ENCODE peak calls at places on chromosomes 13 and 19, in seven cellular contexts. K, A, F, G, Z, B and V are unnamed samples.

GRCh38 chr13:102907016-102907756 is 61.4 kb downstream of the ERCC5 start:
- DNase-seq in K (no peak), A (no peak), F (no peak), G (no peak), Z (no peak), B (no peak), V (no peak)

GRCh38 chr13:43363156-43363918 is 340.0 kb downstream of the DNAJC15 start:
- DNase-seq in K (no peak), A (no peak), F (no peak), G (no peak), Z (no peak), B (peak), V (no peak)

GRCh38 chr13:48110930-48111721 is 16.2 kb upstream of the MED4 start:
- DNase-seq in K (no peak), A (peak), F (no peak), G (no peak), Z (peak), B (no peak), V (no peak)

GRCh38 chr19:12052571-12053169 is at the start of gene ZNF878:
- DNase-seq in K (peak), A (peak), F (no peak), G (peak), Z (peak), B (peak), V (peak)

GRCh38 chr19:5567971-5568407 is 236 bp upstream of the TINCR start:
- DNase-seq in K (no peak), A (no peak), F (no peak), G (no peak), Z (no peak), B (no peak), V (no peak)

GRCh38 chr19:30739394-30739793 is 367.2 kb downstream of the ZNF536 start:
- DNase-seq in K (no peak), A (no peak), F (no peak), G (no peak), Z (peak), B (no peak), V (no peak)

GRCh38 chr19:19057317-19057716 is 6.5 kb upstream of the SLC25A42 start:
- DNase-seq in K (no peak), A (no peak), F (no peak), G (no peak), Z (no peak), B (no peak), V (no peak)

GRCh38 chr19:12766051-12766521 is 9.3 kb downstream of the HOOK2 start:
- DNase-seq in K (peak), A (peak), F (peak), G (peak), Z (peak), B (no peak), V (peak)

GRCh38 chr19:34319785-34320184 is 45.2 kb upstream of the GPI start:
- DNase-seq in K (no peak), A (no peak), F (no peak), G (no peak), Z (peak), B (no peak), V (no peak)

GRCh38 chr19:38216785-38217746 is 7.0 kb downstream of the DPF1 start:
- DNase-seq in K (no peak), A (no peak), F (no peak), G (no peak), Z (no peak), B (no peak), V (no peak)

GRCh38 chr13:113598481-113598880 is 13.9 kb downstream of the TFDP1 start:
- DNase-seq in K (no peak), A (no peak), F (no peak), G (peak), Z (no peak), B (no peak), V (peak)

GRCh38 chr19:40693150-40693788 is 2.8 kb upstream of the NUMBL start:
- DNase-seq in K (no peak), A (no peak), F (no peak), G (no peak), Z (no peak), B (no peak), V (no peak)

GRCh38 chr19:45391346-45391745 is 13.5 kb downstream of the PPP1R13L start:
- DNase-seq in K (peak), A (no peak), F (no peak), G (no peak), Z (no peak), B (peak), V (no peak)

GRCh38 chr13:27921961-27922910 is 2.4 kb downstream of the PDX1 start:
- DNase-seq in K (no peak), A (no peak), F (no peak), G (no peak), Z (no peak), B (no peak), V (no peak)

GRCh38 chr13:111974065-111974640 is 92.8 kb upstream of the SOX1 start:
- DNase-seq in K (no peak), A (no peak), F (no peak), G (no peak), Z (no peak), B (peak), V (no peak)

GRCh38 chr19:40592170-40592569 is 9.0 kb upstream of the LTBP4 start:
- DNase-seq in K (no peak), A (no peak), F (no peak), G (no peak), Z (no peak), B (peak), V (no peak)

GRCh38 chr19:31185261-31185660 is 164.0 kb downstream of the TSHZ3 start:
- DNase-seq in K (no peak), A (no peak), F (no peak), G (no peak), Z (no peak), B (no peak), V (no peak)

GRCh38 chr13:20370815-20371421 is 138.8 kb upstream of the GJB6 start:
- DNase-seq in K (no peak), A (no peak), F (no peak), G (no peak), Z (no peak), B (no peak), V (no peak)

GRCh38 chr13:110402301-110403069 is 95.4 kb downstream of the COL4A2 start:
- DNase-seq in K (no peak), A (no peak), F (no peak), G (no peak), Z (no peak), B (no peak), V (no peak)

GRCh38 chr19:4279530-4280422 is 710 bp downstream of the SHD start:
- DNase-seq in K (no peak), A (no peak), F (no peak), G (no peak), Z (no peak), B (no peak), V (no peak)

GRCh38 chr13:79541426-79542049 is 60.6 kb downstream of the NDFIP2 start:
- DNase-seq in K (peak), A (no peak), F (no peak), G (no peak), Z (peak), B (peak), V (no peak)

GRCh38 chr13:48268019-48268418 is 35.0 kb downstream of the ITM2B start:
- DNase-seq in K (no peak), A (no peak), F (no peak), G (no peak), Z (no peak), B (no peak), V (no peak)

GRCh38 chr19:55341191-55342043 is 1.7 kb downstream of the KMT5C start:
- DNase-seq in K (peak), A (peak), F (peak), G (peak), Z (peak), B (peak), V (no peak)

GRCh38 chr19:44430956-44431355 is 17.3 kb downstream of the ZNF229 start:
- DNase-seq in K (no peak), A (no peak), F (no peak), G (no peak), Z (no peak), B (no peak), V (no peak)

GRCh38 chr13:67740871-67741475 is 510.8 kb upstream of the PCDH9 start:
- DNase-seq in K (no peak), A (no peak), F (no peak), G (no peak), Z (no peak), B (peak), V (no peak)

GRCh38 chr13:95801825-95802224 is 124.9 kb downstream of the DNAJC3 start:
- DNase-seq in K (no peak), A (no peak), F (no peak), G (no peak), Z (no peak), B (no peak), V (no peak)

GRCh38 chr19:19176950-19177349 is 6.9 kb upstream of the MEF2B start:
- DNase-seq in K (no peak), A (no peak), F (no peak), G (no peak), Z (no peak), B (no peak), V (no peak)

GRCh38 chr13:105587786-105588185 is 947.7 kb downstream of the EFNB2 start:
- DNase-seq in K (no peak), A (no peak), F (no peak), G (no peak), Z (no peak), B (no peak), V (no peak)

GRCh38 chr13:30464496-30465351 is 1.0 kb downstream of the HMGB1 start:
- DNase-seq in K (peak), A (peak), F (peak), G (peak), Z (peak), B (peak), V (peak)

GRCh38 chr13:27965740-27966640 is 3.1 kb downstream of the CDX2 start:
- DNase-seq in K (peak), A (peak), F (no peak), G (no peak), Z (no peak), B (no peak), V (no peak)

GRCh38 chr13:75512253-75512652 is 25.4 kb downstream of the COMMD6 start:
- DNase-seq in K (no peak), A (no peak), F (no peak), G (no peak), Z (no peak), B (peak), V (no peak)

GRCh38 chr19:30269638-30270037 is 102.5 kb upstream of the ZNF536 start:
- DNase-seq in K (no peak), A (no peak), F (no peak), G (no peak), Z (no peak), B (no peak), V (no peak)

GRCh38 chr19:29326351-29326750 is 113.4 kb upstream of the UQCRFS1 start:
- DNase-seq in K (no peak), A (no peak), F (no peak), G (no peak), Z (no peak), B (no peak), V (no peak)

GRCh38 chr19:54684537-54684936 is 21.8 kb downstream of the LILRB4 start:
- DNase-seq in K (peak), A (no peak), F (no peak), G (no peak), Z (no peak), B (no peak), V (no peak)

GRCh38 chr13:63435668-63436275 is 2020.1 kb upstream of the PCDH20 start:
- DNase-seq in K (no peak), A (no peak), F (no peak), G (no peak), Z (no peak), B (peak), V (no peak)

GRCh38 chr19:45767410-45767880 is 1.6 kb downstream of the SIX5 start:
- DNase-seq in K (peak), A (peak), F (no peak), G (peak), Z (peak), B (peak), V (no peak)

GRCh38 chr13:29315847-29316246 is 279.6 kb downstream of the SLC7A1 start:
- DNase-seq in K (no peak), A (no peak), F (no peak), G (no peak), Z (no peak), B (no peak), V (no peak)

GRCh38 chr19:4909172-4909896 is at the start of gene UHRF1:
- DNase-seq in K (peak), A (peak), F (no peak), G (no peak), Z (no peak), B (no peak), V (no peak)

GRCh38 chr13:94707400-94708021 is 4.8 kb downstream of the SOX21 start:
- DNase-seq in K (no peak), A (no peak), F (no peak), G (no peak), Z (no peak), B (no peak), V (no peak)
- H3K4me3 ChIP-seq in K (no peak), A (no peak), F (no peak), G (no peak), Z (no peak), B (peak), V (peak)

GRCh38 chr13:97288486-97288900 is 66.4 kb downstream of the MBNL2 start:
- DNase-seq in K (no peak), A (no peak), F (no peak), G (no peak), Z (no peak), B (no peak), V (no peak)

GRCh38 chr13:97284558-97284957 is 62.4 kb downstream of the MBNL2 start:
- DNase-seq in K (no peak), A (no peak), F (no peak), G (no peak), Z (no peak), B (no peak), V (no peak)

GRCh38 chr13:97286317-97287046 is 64.3 kb downstream of the MBNL2 start:
- DNase-seq in K (no peak), A (no peak), F (no peak), G (no peak), Z (no peak), B (no peak), V (no peak)

GRCh38 chr13:97285221-97285955 is 63.3 kb downstream of the MBNL2 start:
- DNase-seq in K (no peak), A (no peak), F (no peak), G (no peak), Z (no peak), B (no peak), V (no peak)

DNA sequence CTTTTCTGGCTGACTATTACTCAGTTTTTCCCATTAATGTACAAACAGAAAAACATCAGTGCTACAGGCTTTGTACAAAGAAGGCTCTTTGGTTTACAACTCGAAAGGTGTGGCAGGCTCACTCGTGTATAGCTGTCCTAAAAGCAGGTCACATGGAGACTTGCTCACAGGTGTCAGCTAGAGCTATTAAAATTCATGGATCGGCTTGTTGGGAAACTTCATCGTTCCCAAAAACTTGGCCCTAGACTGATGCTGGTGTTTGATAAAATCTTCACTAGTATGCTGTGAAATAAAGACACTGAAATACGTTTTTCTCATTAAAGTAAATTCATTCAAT is 64.9 kb downstream of the MBNL2 start:
- DNase-seq in K (no peak), A (no peak), F (no peak), G (no peak), Z (no peak), B (no peak), V (no peak)
- H3K4me3 ChIP-seq in K (no peak), A (no peak), F (no peak), G (no peak), Z (no peak), B (no peak), V (no peak)

DNA sequence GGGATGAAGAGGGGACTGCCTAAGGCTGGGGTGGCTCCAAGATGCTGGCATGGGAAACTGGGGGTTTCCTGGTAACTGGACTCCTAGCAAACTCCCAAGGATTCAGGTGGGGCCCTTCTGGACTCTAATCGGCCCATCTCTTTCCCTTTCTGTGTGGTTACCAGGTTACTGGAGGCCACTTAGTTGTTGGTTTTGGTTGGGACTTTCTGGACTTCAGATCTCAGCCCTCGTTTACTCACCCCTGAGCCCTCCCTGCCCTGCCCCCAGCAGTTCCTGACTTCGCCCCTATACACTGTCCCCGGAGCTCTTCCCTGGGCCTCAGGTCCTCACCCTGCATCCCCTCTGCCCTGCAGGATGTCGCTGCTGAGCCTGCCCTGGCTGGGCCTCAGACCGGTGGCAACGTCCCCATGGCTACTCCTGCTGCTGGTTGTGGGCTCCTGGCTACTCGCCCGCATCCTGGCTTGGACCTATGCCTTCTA is 328 bp downstream of the CYP4F12 start:
- DNase-seq in K (no peak), A (no peak), F (no peak), G (no peak), Z (no peak), B (no peak), V (no peak)
- H3K4me3 ChIP-seq in K (no peak), A (no peak), F (no peak), G (no peak), Z (peak), B (no peak), V (no peak)

GRCh38 chr13:88461272-88462009 is 790.3 kb downstream of the SLITRK5 start:
- DNase-seq in K (no peak), A (no peak), F (no peak), G (no peak), Z (no peak), B (no peak), V (no peak)
- H3K4me3 ChIP-seq in K (no peak), A (no peak), F (no peak), G (no peak), Z (no peak), B (no peak), V (no peak)

GRCh38 chr19:7862413-7862951 is 11.7 kb downstream of the PRR36 start:
- DNase-seq in K (peak), A (peak), F (peak), G (peak), Z (no peak), B (peak), V (peak)
- H3K4me3 ChIP-seq in K (peak), A (no peak), F (no peak), G (peak), Z (no peak), B (no peak), V (peak)

GRCh38 chr19:409515-410242 is 732 bp upstream of the C2CD4C start:
- DNase-seq in K (no peak), A (no peak), F (no peak), G (peak), Z (no peak), B (peak), V (peak)

GRCh38 chr19:406999-407491 is 1.9 kb downstream of the C2CD4C start:
- DNase-seq in K (no peak), A (no peak), F (no peak), G (no peak), Z (no peak), B (no peak), V (peak)

GRCh38 chr19:407501-408440 is 1.2 kb downstream of the C2CD4C start:
- DNase-seq in K (no peak), A (no peak), F (no peak), G (peak), Z (no peak), B (no peak), V (peak)

GRCh38 chr19:409006-409514 is at the start of gene C2CD4C:
- DNase-seq in K (peak), A (no peak), F (no peak), G (peak), Z (no peak), B (peak), V (no peak)

DNA sequence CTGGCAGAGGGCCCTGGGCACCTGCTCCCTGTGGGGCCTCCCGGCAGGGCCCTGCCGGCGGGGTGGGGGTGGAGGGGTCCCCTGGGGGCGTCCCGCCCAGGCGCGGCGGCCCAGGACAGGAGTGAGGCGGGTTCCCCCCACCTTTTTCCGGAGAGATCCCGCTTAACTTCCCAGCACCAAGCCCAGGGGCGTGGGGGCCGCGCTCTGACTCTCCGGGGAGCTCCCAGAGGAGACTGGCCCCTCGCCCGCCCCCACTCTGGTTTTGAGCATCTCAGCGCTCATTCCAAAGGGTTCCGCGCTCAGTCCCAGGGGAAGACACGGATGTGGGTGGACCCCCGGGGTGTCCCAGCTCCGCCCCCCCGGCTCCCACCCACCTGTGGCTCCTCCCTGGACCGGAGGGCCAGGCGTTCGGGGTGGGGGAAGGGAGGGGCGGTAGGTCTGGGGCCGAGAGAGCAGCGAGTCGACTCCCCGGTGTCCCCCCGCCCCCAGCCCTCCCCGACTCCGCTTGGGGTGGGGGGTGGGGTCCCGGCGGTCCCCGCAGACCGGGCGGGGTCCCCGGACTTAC is 424 bp downstream of the C2CD4C start:
- DNase-seq in K (no peak), A (no peak), F (no peak), G (peak), Z (no peak), B (no peak), V (peak)
- H3K4me3 ChIP-seq in K (peak), A (peak), F (no peak), G (peak), Z (peak), B (no peak), V (peak)

DNA sequence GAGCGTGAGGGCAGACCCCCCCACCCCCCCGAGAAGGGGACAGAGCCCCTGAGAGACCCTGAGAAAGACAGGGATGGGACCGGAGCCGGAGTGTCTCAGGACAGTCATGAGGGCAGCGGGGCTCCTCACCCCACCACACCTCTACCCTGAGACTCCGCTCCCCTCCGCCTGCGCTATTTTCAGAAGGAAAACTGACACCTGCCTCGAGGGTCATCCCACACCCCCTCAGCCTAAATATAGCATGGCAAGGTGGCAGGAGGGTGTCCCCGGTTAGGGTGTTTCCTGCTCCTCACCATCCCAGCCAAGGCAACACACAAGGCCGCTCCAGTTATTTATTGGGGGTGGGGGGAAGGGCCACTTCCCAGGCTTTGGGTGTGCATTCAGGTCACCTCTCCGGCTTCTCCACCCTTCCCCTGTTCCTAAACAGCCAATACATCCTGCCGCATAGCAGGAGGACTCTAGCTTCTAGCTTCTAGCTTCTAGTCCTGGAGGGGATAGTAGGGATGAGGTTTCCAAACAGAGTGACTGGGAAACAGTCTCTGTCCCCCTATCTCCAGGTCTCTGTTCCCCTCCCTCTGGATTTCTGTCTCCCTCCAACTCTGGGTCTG is 1.4 kb upstream of the NTF4 start:
- DNase-seq in K (no peak), A (no peak), F (no peak), G (no peak), Z (no peak), B (no peak), V (no peak)
- H3K4me3 ChIP-seq in K (no peak), A (no peak), F (no peak), G (no peak), Z (no peak), B (no peak), V (no peak)